ENCODE peak calls at places on chromosomes 12 and 14, in five cellular contexts. O is amniotic stem cell; L is stimulated activated CD4-positive, alpha-beta T cell treated with anti-CD3 and anti-CD28 coated beads, Interleukin-4, amount 100 ng/mL, for 48 hours; S is NT2/D1; V is LoVo. A is an unnamed sample.

GRCh38 chr12:21476949-21477348 is 24.5 kb downstream of the RECQL start:
- DNase-seq in O (peak), L (no peak), S (no peak), V (no peak), A (no peak)

GRCh38 chr14:75126121-75126544 is 715 bp downstream of the NEK9 start:
- DNase-seq in S (no peak), L (no peak), O (no peak), V (no peak), A (no peak)

GRCh38 chr14:76985021-76985420 is 43.5 kb downstream of the IRF2BPL start:
- DNase-seq in V (no peak), O (no peak), S (no peak), L (no peak), A (no peak)

GRCh38 chr12:24760162-24760561 is 188.7 kb downstream of the BCAT1 start:
- DNase-seq in S (no peak), O (no peak), V (no peak), L (no peak), A (no peak)

GRCh38 chr14:41606249-41607118 is at the start of gene LRFN5:
- DNase-seq in S (no peak), V (no peak), L (no peak), O (no peak), A (no peak)

GRCh38 chr12:75635606-75636444 is 124.4 kb upstream of the KRR1 start:
- DNase-seq in V (peak), L (no peak), S (no peak), O (peak), A (no peak)

GRCh38 chr12:81819991-81820633 is 61.0 kb upstream of the PPFIA2 start:
- DNase-seq in L (no peak), V (no peak), O (peak), S (no peak), A (no peak)

GRCh38 chr12:107328442-107329133 is 235.2 kb upstream of the CRY1 start:
- DNase-seq in S (no peak), O (no peak), L (no peak), V (no peak), A (no peak)

GRCh38 chr12:13074396-13075113 is 28.9 kb downstream of the GSG1 start:
- DNase-seq in O (no peak), L (no peak), S (no peak), V (no peak), A (no peak)

GRCh38 chr12:18343708-18344107 is 82.4 kb downstream of the PIK3C2G start:
- DNase-seq in L (no peak), S (no peak), O (no peak), V (no peak), A (no peak)

GRCh38 chr12:65566776-65567175 is 257.5 kb upstream of the HMGA2 start:
- DNase-seq in S (no peak), L (no peak), V (no peak), O (no peak), A (no peak)

GRCh38 chr12:13941258-13942249 is 39.8 kb downstream of the GRIN2B start:
- DNase-seq in V (peak), L (no peak), S (peak), O (no peak), A (no peak)

GRCh38 chr14:90278199-90279175 is 22.1 kb downstream of the PSMC1 start:
- DNase-seq in L (no peak), V (no peak), O (no peak), S (no peak), A (no peak)

GRCh38 chr12:42166501-42166900 is 21.8 kb upstream of the GXYLT1 start:
- DNase-seq in S (no peak), V (no peak), O (no peak), L (no peak), A (no peak)

GRCh38 chr14:68918612-68919011 is 60.5 kb downstream of the ACTN1 start:
- DNase-seq in V (no peak), S (no peak), O (no peak), L (no peak), A (no peak)

GRCh38 chr12:30827406-30828055 is 72.8 kb upstream of the CAPRIN2 start:
- DNase-seq in L (no peak), O (no peak), V (no peak), S (no peak), A (no peak)

GRCh38 chr12:101759396-101760047 is 20.3 kb upstream of the SYCP3 start:
- DNase-seq in V (peak), O (no peak), L (no peak), S (no peak), A (no peak)

GRCh38 chr14:77859934-77860570 is 60.1 kb downstream of the ADCK1 start:
- DNase-seq in V (no peak), S (no peak), L (no peak), O (no peak), A (no peak)

GRCh38 chr12:64452559-64453329 is 824 bp downstream of the TBK1 start:
- DNase-seq in V (peak), O (peak), L (no peak), S (no peak), A (no peak)

GRCh38 chr14:70884595-70885342 is 22.5 kb upstream of the PCNX1 start:
- DNase-seq in V (no peak), L (no peak), O (no peak), S (no peak), A (no peak)

GRCh38 chr14:39827901-39828655 is 395.8 kb upstream of the FBXO33 start:
- DNase-seq in O (no peak), L (no peak), S (no peak), V (no peak), A (peak)

GRCh38 chr12:4809449-4810218 is 89.4 kb downstream of the GALNT8 start:
- DNase-seq in S (peak), O (no peak), V (no peak), L (no peak), A (peak)

GRCh38 chr12:121440768-121441167 is 40.9 kb downstream of the RNF34 start:
- DNase-seq in S (no peak), V (no peak), O (no peak), L (no peak), A (no peak)

GRCh38 chr12:114368685-114369084 is 37.3 kb downstream of the TBX5 start:
- DNase-seq in S (no peak), L (no peak), O (no peak), V (no peak), A (no peak)

GRCh38 chr12:85036736-85037135 is 585 bp downstream of the LRRIQ1 start:
- DNase-seq in L (no peak), V (no peak), O (no peak), S (no peak), A (no peak)

GRCh38 chr12:82959821-82960220 is 273.1 kb downstream of the TMTC2 start:
- DNase-seq in O (no peak), V (no peak), L (no peak), S (no peak), A (no peak)

GRCh38 chr14:70317969-70318634 is 41.4 kb downstream of the COX16 start:
- DNase-seq in O (peak), L (no peak), S (peak), V (peak), A (no peak)

GRCh38 chr12:66044731-66045130 is 85.8 kb downstream of the LLPH start:
- DNase-seq in O (peak), V (no peak), S (no peak), L (no peak), A (no peak)

GRCh38 chr14:35390577-35391387 is 13.8 kb downstream of the NFKBIA start:
- DNase-seq in V (no peak), L (no peak), O (no peak), S (no peak), A (no peak)

GRCh38 chr14:85528882-85529585 is 910 bp upstream of the FLRT2 start:
- DNase-seq in S (no peak), V (no peak), L (no peak), O (peak), A (no peak)

GRCh38 chr12:12736759-12737676 is 19.9 kb downstream of the CDKN1B start:
- DNase-seq in L (no peak), S (no peak), V (peak), O (no peak), A (no peak)

GRCh38 chr14:74610866-74611671 is 968 bp downstream of the LTBP2 start:
- DNase-seq in V (no peak), O (peak), L (no peak), S (no peak), A (no peak)